ENCODE peak calls at places on chromosomes 3 and 15, in seven cellular contexts. J is uterus, I is HepG2, C is A549, O is gastrocnemius medialis, V is ovary, S is tibial nerve. B is an unnamed sample.

GRCh38 chr15:60523056-60523455 is 44.1 kb upstream of the ICE2 start:
- DNase-seq in O (no peak), S (no peak), C (no peak), J (no peak), I (no peak), V (no peak), B (no peak)

GRCh38 chr15:69393831-69394491 is 20.2 kb upstream of the KIF23 start:
- DNase-seq in C (no peak), J (no peak), V (no peak), S (no peak), O (no peak), I (no peak), B (no peak)

GRCh38 chr3:134846943-134847342 is 51.9 kb downstream of the EPHB1 start:
- DNase-seq in I (peak; percentile 80), C (peak; percentile 3), S (no peak), V (no peak), J (no peak), O (no peak), B (no peak)

GRCh38 chr3:6861989-6862879 is 1.3 kb downstream of the GRM7 start:
- DNase-seq in V (no peak), O (no peak), C (no peak), I (no peak), S (no peak), J (no peak), B (no peak)

GRCh38 chr3:72462611-72463011 is 385.6 kb downstream of the SHQ1 start:
- DNase-seq in I (peak; percentile 77), J (peak; percentile 23), O (peak; percentile 31), C (no peak), V (peak; percentile 48), S (peak; percentile 41), B (no peak)

GRCh38 chr15:55768670-55769185 is 25.8 kb upstream of the PRTG start:
- DNase-seq in O (no peak), C (no peak), J (no peak), V (no peak), I (no peak), S (no peak), B (no peak)

GRCh38 chr15:93759626-93760025 is 471.7 kb upstream of the MCTP2 start:
- DNase-seq in J (no peak), S (no peak), V (no peak), O (no peak), C (no peak), I (no peak), B (no peak)

GRCh38 chr3:62638316-62638715 is 236.9 kb downstream of the CADPS start:
- DNase-seq in J (no peak), C (no peak), I (no peak), O (no peak), V (no peak), S (no peak), B (no peak)

GRCh38 chr3:132378846-132379245 is 38.5 kb upstream of the DNAJC13 start:
- DNase-seq in I (no peak), C (no peak), V (no peak), O (no peak), J (no peak), S (no peak), B (no peak)

GRCh38 chr3:147120029-147120428 is 286.3 kb downstream of the ZIC4 start:
- DNase-seq in O (no peak), V (no peak), I (peak; percentile 16), J (no peak), S (no peak), C (no peak), B (no peak)

GRCh38 chr3:70597312-70597711 is 284.9 kb upstream of the MDFIC2 start:
- DNase-seq in V (no peak), S (no peak), O (no peak), I (no peak), J (no peak), C (no peak), B (no peak)

GRCh38 chr3:195154793-195155535 is 116.0 kb downstream of the XXYLT1 start:
- DNase-seq in O (peak; percentile 72), I (peak; percentile 91), V (peak; percentile 94), S (peak; percentile 71), C (no peak), J (peak; percentile 91), B (peak; percentile 50)

GRCh38 chr3:133988631-133989161 is 41.0 kb downstream of the SLCO2A1 start:
- DNase-seq in O (no peak), I (no peak), V (no peak), C (no peak), J (no peak), S (no peak), B (no peak)

GRCh38 chr3:169575381-169575780 is 88.1 kb downstream of the MECOM start:
- DNase-seq in V (no peak), J (no peak), I (no peak), S (no peak), C (no peak), O (no peak), B (no peak)
- TF ChIP-seq POLR2A in V (no peak), J (no peak), I (no peak), S (no peak), C (no peak), O (no peak), B (no peak)

GRCh38 chr15:90203473-90203872 is 2.3 kb downstream of the SEMA4B start:
- DNase-seq in S (no peak), I (no peak), J (no peak), O (no peak), V (no peak), C (no peak), B (no peak)

GRCh38 chr15:90202929-90203328 is 1.8 kb downstream of the SEMA4B start:
- DNase-seq in J (no peak), S (no peak), O (no peak), C (no peak), I (no peak), V (no peak), B (no peak)

GRCh38 chr15:90201944-90202375 is 830 bp downstream of the SEMA4B start:
- DNase-seq in O (no peak), C (no peak), S (no peak), V (no peak), J (no peak), I (no peak), B (no peak)

GRCh38 chr15:90200534-90201139 is 493 bp upstream of the SEMA4B start:
- DNase-seq in O (no peak), J (no peak), V (no peak), I (no peak), C (no peak), S (no peak), B (no peak)

GRCh38 chr15:90201150-90201943 is at the start of gene SEMA4B:
- DNase-seq in J (peak; percentile 66), O (peak; percentile 41), V (peak; percentile 78), S (peak; percentile 41), I (peak; percentile 36), C (peak; percentile 92), B (peak; percentile 97)
- TF ChIP-seq POLR2A in J (no peak), O (no peak), V (no peak), S (no peak), I (no peak), C (peak; percentile 73), B (peak; percentile 62)

GRCh38 chr3:197714251-197714650 is 22.5 kb downstream of the RUBCN start:
- DNase-seq in C (no peak), S (no peak), J (no peak), V (no peak), O (no peak), I (no peak), B (no peak)

GRCh38 chr3:197706658-197707057 is 30.0 kb downstream of the RUBCN start:
- DNase-seq in O (no peak), V (no peak), I (no peak), J (no peak), S (no peak), C (no peak), B (no peak)

GRCh38 chr3:197709135-197709534 is 27.6 kb downstream of the RUBCN start:
- DNase-seq in J (no peak), C (no peak), I (no peak), O (no peak), V (no peak), S (no peak), B (no peak)

GRCh38 chr3:197713477-197713822 is 23.3 kb downstream of the RUBCN start:
- DNase-seq in J (no peak), S (no peak), O (peak; percentile 83), V (no peak), C (no peak), I (no peak), B (no peak)

GRCh38 chr3:197711973-197712707 is 24.6 kb downstream of the RUBCN start:
- DNase-seq in I (peak; percentile 28), C (peak; percentile 62), S (peak; percentile 73), V (peak; percentile 82), O (peak; percentile 92), J (peak; percentile 87), B (no peak)
- TF ChIP-seq POLR2A in I (no peak), C (no peak), S (peak; percentile 58), V (no peak), O (peak; percentile 39), J (peak; percentile 46), B (peak; percentile 60)

DNA sequence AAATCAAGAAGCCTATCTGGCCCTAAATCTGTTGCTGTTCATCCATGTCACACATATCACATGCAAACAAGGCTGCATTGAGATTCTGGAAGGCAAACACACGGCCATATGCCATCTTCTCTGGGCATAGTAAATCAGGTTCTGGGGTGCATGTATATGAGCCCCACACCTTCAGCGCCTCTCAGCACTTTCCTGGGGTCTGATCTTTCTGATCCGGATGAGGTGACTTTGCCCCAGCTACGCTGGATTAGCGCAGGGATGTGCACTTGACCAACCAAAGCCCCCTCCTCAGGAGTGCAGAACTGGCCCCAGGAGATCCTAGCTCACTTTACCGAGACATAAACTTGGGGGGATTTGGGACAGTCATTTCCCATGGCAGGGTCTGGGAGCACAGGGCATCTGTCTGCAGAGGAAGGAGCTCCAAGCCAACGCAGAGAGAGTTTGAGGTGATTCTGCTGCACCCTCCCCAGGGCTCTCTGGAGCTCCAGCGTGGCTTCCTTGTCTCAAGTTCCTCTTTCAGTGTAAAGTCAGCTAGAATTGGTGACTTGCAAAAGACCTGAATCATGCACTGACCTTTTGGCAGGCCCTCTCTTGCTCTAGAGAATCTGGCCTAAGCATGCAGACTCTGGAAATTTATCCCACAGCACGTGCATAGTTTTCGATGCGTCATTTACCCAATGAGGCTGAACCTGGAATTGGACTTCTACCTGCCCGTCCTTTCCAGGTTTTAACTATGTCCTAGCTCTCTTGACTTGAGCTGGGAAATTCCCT is 63.5 kb upstream of the KLF13 start:
- DNase-seq in O (peak; percentile 59), I (no peak), V (no peak), S (no peak), J (no peak), C (no peak), B (peak; percentile 56)
- TF ChIP-seq POLR2A in O (no peak), I (no peak), V (no peak), S (no peak), J (no peak), C (no peak), B (peak; percentile 63)

GRCh38 chr15:74961616-74962015 is 5.0 kb upstream of the RPP25 start:
- DNase-seq in V (no peak), J (no peak), S (no peak), C (no peak), O (no peak), I (no peak), B (no peak)
- TF ChIP-seq POLR2A in V (no peak), J (no peak), S (no peak), C (no peak), O (no peak), I (no peak), B (no peak)